ENCODE peak calls at places on chromosome 17, in four cellular contexts. V, B, U and O are unnamed samples.

GRCh38 chr17:57269598-57270255 is 13.4 kb downstream of the MSI2 start:
- DNase-seq in V (no peak), B (no peak), U (no peak), O (no peak)

GRCh38 chr17:44932526-44933097 is 15.0 kb downstream of the KIF18B start:
- DNase-seq in V (no peak), B (no peak), U (no peak), O (peak)

GRCh38 chr17:63490858-63491400 is 14.1 kb downstream of the ACE start:
- DNase-seq in V (no peak), B (no peak), U (no peak), O (peak)

GRCh38 chr17:19733953-19734526 is 14.1 kb downstream of the ALDH3A1 start:
- DNase-seq in V (no peak), B (no peak), U (no peak), O (no peak)

GRCh38 chr17:80774643-80775281 is 216.9 kb upstream of the CHMP6 start:
- DNase-seq in V (no peak), B (no peak), U (no peak), O (no peak)

GRCh38 chr17:65409381-65409780 is 152.1 kb downstream of the AXIN2 start:
- DNase-seq in V (peak), B (peak), U (no peak), O (no peak)

GRCh38 chr17:50125420-50125997 is 4.5 kb downstream of the SAMD14 start:
- DNase-seq in V (no peak), B (no peak), U (no peak), O (no peak)

GRCh38 chr17:16122697-16123434 is 92.5 kb downstream of the NCOR1 start:
- DNase-seq in V (no peak), B (peak), U (no peak), O (no peak)

GRCh38 chr17:7654832-7655540 is 4.3 kb downstream of the ATP1B2 start:
- DNase-seq in V (peak), B (peak), U (no peak), O (no peak)

GRCh38 chr17:68353121-68353521 is 61.8 kb downstream of the ARSG start:
- DNase-seq in V (no peak), B (no peak), U (no peak), O (no peak)

GRCh38 chr17:27856676-27857429 is 36.3 kb downstream of the LYRM9 start:
- DNase-seq in V (no peak), B (no peak), U (no peak), O (no peak)

GRCh38 chr17:44280383-44280782 is 12.4 kb upstream of the SLC4A1 start:
- DNase-seq in V (no peak), B (no peak), U (no peak), O (no peak)

GRCh38 chr17:53792997-53793396 is 29.7 kb upstream of the KIF2B start:
- DNase-seq in V (no peak), B (no peak), U (no peak), O (no peak)

GRCh38 chr17:68255731-68256538 is 8.1 kb downstream of the AMZ2 start:
- DNase-seq in V (no peak), B (no peak), U (no peak), O (no peak)

GRCh38 chr17:1179635-1180433 is at the start of gene ABR:
- DNase-seq in V (peak), B (peak), U (peak), O (peak)

GRCh38 chr17:13244511-13244910 is 226.7 kb upstream of the ELAC2 start:
- DNase-seq in V (peak), B (no peak), U (no peak), O (no peak)

GRCh38 chr17:4179071-4179470 is 36.1 kb downstream of the CYB5D2 start:
- DNase-seq in V (no peak), B (no peak), U (no peak), O (peak)

GRCh38 chr17:55155867-55156560 is 108.7 kb upstream of the HLF start:
- DNase-seq in V (no peak), B (no peak), U (no peak), O (no peak)

GRCh38 chr17:65531508-65532431 is 29.7 kb downstream of the AXIN2 start:
- DNase-seq in V (peak), B (peak), U (no peak), O (peak)

GRCh38 chr17:57988301-57989010 is 402 bp upstream of the VEZF1 start:
- DNase-seq in V (peak), B (peak), U (peak), O (peak)

GRCh38 chr17:83062818-83063671 is 16.4 kb upstream of the METRNL start:
- DNase-seq in V (no peak), B (no peak), U (no peak), O (peak)

GRCh38 chr17:76268015-76268749 is 3.0 kb downstream of the UBALD2 start:
- DNase-seq in V (peak), B (peak), U (no peak), O (peak)

GRCh38 chr17:8753976-8754440 is 4.3 kb downstream of the SPDYE4 start:
- DNase-seq in V (peak), B (peak), U (no peak), O (peak)

GRCh38 chr17:56173958-56174357 is 20.7 kb downstream of the ANKFN1 start:
- DNase-seq in V (peak), B (no peak), U (no peak), O (no peak)

GRCh38 chr17:37576281-37576680 is 32.9 kb downstream of the SYNRG start:
- DNase-seq in V (peak), B (peak), U (no peak), O (no peak)

GRCh38 chr17:2040942-2041560 is 771 bp upstream of the OVCA2 start:
- DNase-seq in V (no peak), B (no peak), U (no peak), O (no peak)

GRCh38 chr17:51673066-51673465 is 412.7 kb downstream of the UTP18 start:
- DNase-seq in V (no peak), B (no peak), U (no peak), O (no peak)

GRCh38 chr17:59844884-59845594 is 47.7 kb downstream of the TUBD1 start:
- DNase-seq in V (peak), B (peak), U (no peak), O (no peak)

GRCh38 chr17:58279016-58279671 is 1.6 kb downstream of the MPO start:
- DNase-seq in V (peak), B (peak), U (no peak), O (peak)

GRCh38 chr17:36741019-36741902 is 139.9 kb downstream of the MRM1 start:
- DNase-seq in V (no peak), B (no peak), U (no peak), O (no peak)

GRCh38 chr17:4340914-4341615 is 25.4 kb downstream of the UBE2G1 start:
- DNase-seq in V (peak), B (peak), U (no peak), O (no peak)

DNA sequence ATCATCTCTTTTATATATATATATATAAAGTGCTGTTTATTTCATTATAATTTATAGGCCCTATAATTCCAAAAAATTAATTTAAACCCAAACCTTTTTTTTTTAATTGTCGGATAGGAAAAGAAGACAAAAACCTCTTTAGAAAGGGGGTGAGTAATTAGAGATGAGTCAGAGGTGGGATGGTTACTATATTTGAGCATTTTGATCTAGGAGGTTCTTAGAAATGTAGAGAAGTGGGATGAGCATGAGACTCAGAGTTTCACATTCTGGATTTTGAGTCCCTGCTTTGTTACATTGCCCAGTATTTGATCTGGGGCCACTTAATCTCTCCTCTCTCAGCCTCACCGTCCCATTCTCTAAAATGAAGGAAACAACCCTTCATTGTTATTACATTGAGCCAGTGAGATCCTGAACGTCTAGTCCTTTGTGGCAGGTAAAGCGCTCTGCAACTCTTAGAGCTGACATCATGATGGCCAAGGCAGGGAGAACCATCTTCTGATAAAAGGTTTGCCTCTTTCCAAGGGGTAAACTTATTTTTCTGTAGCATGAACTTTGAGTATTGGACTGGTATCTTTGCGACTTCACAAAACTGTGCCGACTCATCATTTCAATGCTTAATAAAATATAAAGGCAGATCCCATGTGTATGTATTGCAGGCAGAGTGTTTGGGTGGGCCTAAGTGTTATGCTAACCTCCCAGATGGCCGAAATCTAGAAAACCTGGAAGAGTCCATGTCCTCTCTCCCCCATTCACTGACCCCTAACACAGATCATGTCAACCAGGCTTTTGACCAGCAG is 21.3 kb downstream of the HS3ST3B1 start:
- DNase-seq in V (peak), B (no peak), U (no peak), O (no peak)
- H3K4me2 ChIP-seq in V (peak), B (no peak), U (no peak), O (peak)

DNA sequence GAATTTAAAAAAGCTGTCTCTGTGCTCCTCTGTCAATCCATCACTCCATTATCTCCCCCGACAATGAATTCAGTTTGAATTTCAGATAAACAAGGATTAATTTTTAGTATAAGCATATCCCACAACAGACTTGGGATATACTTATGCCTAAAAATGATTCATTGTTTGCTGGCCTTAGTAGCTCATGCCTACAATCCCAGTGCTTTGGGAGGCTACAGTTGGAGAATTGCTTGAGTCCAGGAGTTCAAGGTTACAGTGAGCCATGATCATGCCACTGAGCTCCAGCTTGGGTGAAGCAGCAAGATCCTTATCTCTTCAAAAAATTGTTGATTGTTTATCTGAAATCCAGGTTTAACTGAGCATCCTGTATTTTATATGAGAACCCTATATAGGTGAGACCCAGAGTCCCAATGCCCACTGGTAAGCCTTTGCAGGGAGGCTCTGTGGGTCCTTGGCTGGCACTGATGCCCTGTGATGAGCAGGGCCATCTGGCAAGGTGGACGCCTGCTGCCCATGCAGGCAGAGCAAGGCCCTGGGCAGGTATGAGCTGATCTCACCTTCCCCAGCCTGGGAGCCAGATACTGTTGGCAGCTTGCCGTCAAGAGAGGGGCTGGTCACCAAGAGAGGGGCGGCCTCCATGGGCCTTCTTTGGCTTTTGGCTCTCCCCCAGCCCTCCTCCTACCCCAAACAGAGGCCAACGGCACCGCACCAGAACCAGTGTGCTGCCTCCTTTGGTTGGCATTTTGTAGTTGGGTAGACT is 158.7 kb downstream of the SEC14L1 start:
- DNase-seq in V (no peak), B (no peak), U (no peak), O (peak)
- H3K4me2 ChIP-seq in V (no peak), B (no peak), U (no peak), O (no peak)

GRCh38 chr17:11240841-11241610 is at the start of gene SHISA6:
- DNase-seq in V (no peak), B (no peak), U (peak), O (no peak)
- H3K4me2 ChIP-seq in V (no peak), B (no peak), U (peak), O (no peak)

GRCh38 chr17:17815062-17815406 is 21.8 kb downstream of the SREBF1 start:
- DNase-seq in V (no peak), B (no peak), U (no peak), O (no peak)
- H3K4me2 ChIP-seq in V (no peak), B (no peak), U (no peak), O (no peak)

GRCh38 chr17:40820228-40820838 is 2.1 kb downstream of the KRT10 start:
- DNase-seq in V (peak), B (no peak), U (no peak), O (no peak)
- H3K4me2 ChIP-seq in V (peak), B (peak), U (no peak), O (peak)

DNA sequence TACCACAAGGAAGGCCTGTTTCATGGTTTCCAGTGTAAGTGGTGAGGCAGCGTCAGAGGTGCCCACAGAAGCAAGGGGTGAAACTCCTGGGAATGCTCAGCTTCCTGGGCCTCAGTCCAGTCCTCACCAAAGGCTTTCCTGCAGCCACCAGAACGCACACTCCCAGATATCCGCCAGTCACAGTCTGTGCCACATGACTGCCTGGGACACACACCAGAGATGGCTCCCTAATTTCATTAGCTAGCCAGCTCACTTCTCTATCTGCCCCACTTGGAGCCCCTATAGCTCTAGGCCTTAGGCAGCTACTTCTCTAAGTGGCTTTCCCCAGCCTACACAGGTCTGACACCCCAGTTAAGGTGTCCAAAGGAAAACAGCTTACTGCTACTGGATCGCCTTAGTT is 77.0 kb downstream of the CYTH1 start:
- DNase-seq in V (no peak), B (no peak), U (no peak), O (no peak)
- H3K4me2 ChIP-seq in V (no peak), B (no peak), U (no peak), O (no peak)